ENCODE peak calls at places on chromosomes 12 and 14, in five cellular contexts. C, Z, K, P and L are unnamed samples.
A peak's percentile ranks its signal among the peaks of the same experiment; 100 is the strongest.

GRCh38 chr14:28375295-28375694 is 391.3 kb upstream of the FOXG1 start:
- DNase-seq in C (no peak), Z (no peak), K (no peak), P (no peak), L (no peak)

GRCh38 chr12:123987022-123987421 is 14.0 kb downstream of the ZNF664 start:
- DNase-seq in C (no peak), Z (no peak), K (no peak), P (no peak), L (no peak)

GRCh38 chr14:50001999-50002925 is 109.4 kb downstream of the ARF6 start:
- DNase-seq in C (no peak), Z (peak; percentile 61), K (no peak), P (no peak), L (no peak)

GRCh38 chr14:74959596-74960180 is 4.3 kb upstream of the PGF start:
- DNase-seq in C (no peak), Z (no peak), K (no peak), P (no peak), L (no peak)

GRCh38 chr12:88893801-88894200 is 313.5 kb upstream of the KITLG start:
- DNase-seq in C (no peak), Z (no peak), K (no peak), P (no peak), L (no peak)

GRCh38 chr12:62919827-62920226 is 15.1 kb downstream of the PPM1H start:
- DNase-seq in C (peak; percentile 90), Z (no peak), K (no peak), P (no peak), L (peak; percentile 72)

GRCh38 chr14:51609987-51610283 is 41.8 kb upstream of the FRMD6 start:
- DNase-seq in C (no peak), Z (no peak), K (no peak), P (no peak), L (no peak)

GRCh38 chr12:90152897-90153624 is 444.4 kb upstream of the ATP2B1 start:
- DNase-seq in C (no peak), Z (no peak), K (no peak), P (no peak), L (no peak)

GRCh38 chr12:130281157-130281799 is 56.4 kb upstream of the PIWIL1 start:
- DNase-seq in C (no peak), Z (no peak), K (no peak), P (no peak), L (peak; percentile 59)

GRCh38 chr12:48329199-48329939 is 21.4 kb downstream of the ZNF641 start:
- DNase-seq in C (no peak), Z (no peak), K (no peak), P (no peak), L (no peak)

GRCh38 chr14:66206554-66206953 is 279.6 kb upstream of the CCDC196 start:
- DNase-seq in C (no peak), Z (no peak), K (no peak), P (no peak), L (no peak)

GRCh38 chr12:12992418-12993175 is 7.5 kb downstream of the HEBP1 start:
- DNase-seq in C (no peak), Z (no peak), K (no peak), P (peak; percentile 55), L (no peak)

GRCh38 chr14:61500046-61500445 is 178.7 kb downstream of the PRKCH start:
- DNase-seq in C (no peak), Z (no peak), K (no peak), P (no peak), L (no peak)

GRCh38 chr14:76456200-76456599 is 80.3 kb downstream of the ESRRB start:
- DNase-seq in C (no peak), Z (no peak), K (peak; percentile 20), P (no peak), L (peak; percentile 3)

GRCh38 chr12:97716356-97716755 is 253.8 kb downstream of the RMST start:
- DNase-seq in C (no peak), Z (no peak), K (peak; percentile 9), P (no peak), L (no peak)

GRCh38 chr12:68854554-68854953 is 46.6 kb downstream of the MDM2 start:
- DNase-seq in C (no peak), Z (no peak), K (no peak), P (no peak), L (no peak)

GRCh38 chr14:58752782-58753181 is 115.0 kb downstream of the DACT1 start:
- DNase-seq in C (no peak), Z (no peak), K (no peak), P (no peak), L (no peak)

GRCh38 chr12:72288911-72289310 is 16.7 kb downstream of the TRHDE start:
- DNase-seq in C (no peak), Z (no peak), K (no peak), P (no peak), L (no peak)

GRCh38 chr14:106308839-106309389 is 782.5 kb downstream of the TMEM121 start:
- DNase-seq in C (no peak), Z (peak; percentile 28), K (peak; percentile 0), P (no peak), L (no peak)

GRCh38 chr12:131015581-131016337 is 62.1 kb downstream of the ADGRD1 start:
- DNase-seq in C (no peak), Z (no peak), K (no peak), P (no peak), L (no peak)

GRCh38 chr12:26830783-26831601 is 2.0 kb downstream of the ITPR2 start:
- DNase-seq in C (no peak), Z (no peak), K (no peak), P (no peak), L (no peak)

GRCh38 chr12:20490213-20490612 is 121.9 kb downstream of the PDE3A start:
- DNase-seq in C (no peak), Z (no peak), K (no peak), P (no peak), L (no peak)

GRCh38 chr12:120190985-120191480 is 3.5 kb downstream of the GCN1 start:
- DNase-seq in C (no peak), Z (no peak), K (no peak), P (no peak), L (no peak)

GRCh38 chr12:66296171-66296683 is 6.1 kb upstream of the HELB start:
- DNase-seq in C (no peak), Z (no peak), K (no peak), P (no peak), L (no peak)